ENCODE peak calls at places on chromosomes 6 and 20, in four cellular contexts. H is endothelial cell, X is mucosa of descending colon, J is glutamatergic neuron. P is an unnamed sample.

GRCh38 chr6:42441661-42442081 is 10.1 kb downstream of the TRERF1 start:
- DNase-seq in H (no peak), X (no peak), J (no peak), P (no peak)

GRCh38 chr6:56555438-56555872 is 87.2 kb downstream of the DST start:
- DNase-seq in H (no peak), X (no peak), J (peak), P (peak)

GRCh38 chr6:8082954-8083858 is 19.0 kb upstream of the BLOC1S5 start:
- DNase-seq in H (no peak), X (no peak), J (no peak), P (no peak)

GRCh38 chr20:2815242-2815900 is 584 bp downstream of the C20orf141 start:
- DNase-seq in H (no peak), X (no peak), J (no peak), P (no peak)

GRCh38 chr6:21987501-21987957 is 309.3 kb downstream of the PRL start:
- DNase-seq in H (peak), X (peak), J (no peak), P (peak)

GRCh38 chr6:28929887-28930620 is 6.3 kb upstream of the TRIM27 start:
- DNase-seq in H (no peak), X (no peak), J (no peak), P (no peak)

GRCh38 chr6:55603987-55604386 is 25.0 kb upstream of the HMGCLL1 start:
- DNase-seq in H (no peak), X (no peak), J (no peak), P (no peak)

GRCh38 chr20:8855315-8855714 is 213.6 kb upstream of the PLCB4 start:
- DNase-seq in H (no peak), X (no peak), J (no peak), P (no peak)

GRCh38 chr6:87291879-87292278 is 30.5 kb upstream of the SMIM8 start:
- DNase-seq in H (no peak), X (no peak), J (no peak), P (no peak)

GRCh38 chr6:70469965-70470364 is 56.7 kb downstream of the FAM135A start:
- DNase-seq in H (no peak), X (no peak), J (no peak), P (no peak)

GRCh38 chr20:64058536-64058935 is 4.5 kb upstream of the TCEA2 start:
- DNase-seq in H (no peak), X (no peak), J (no peak), P (no peak)

GRCh38 chr6:25833136-25833535 is 1.3 kb upstream of the SLC17A1 start:
- DNase-seq in H (no peak), X (no peak), J (no peak), P (no peak)

GRCh38 chr6:87059943-87060342 is 35.0 kb downstream of the CGA start:
- DNase-seq in H (no peak), X (no peak), J (no peak), P (no peak)

GRCh38 chr20:1844723-1845523 is 50.3 kb upstream of the SIRPA start:
- DNase-seq in H (no peak), X (no peak), J (no peak), P (no peak)

GRCh38 chr6:48541669-48542068 is 430.7 kb upstream of the PTCHD4 start:
- DNase-seq in H (no peak), X (no peak), J (no peak), P (no peak)

GRCh38 chr20:3041818-3042504 is 1.5 kb upstream of the GNRH2 start:
- DNase-seq in H (no peak), X (no peak), J (no peak), P (no peak)

GRCh38 chr6:64713175-64713574 is 993.9 kb downstream of the EYS start:
- DNase-seq in H (no peak), X (no peak), J (no peak), P (no peak)

GRCh38 chr6:105137388-105137787 is 42.4 kb downstream of the POPDC3 start:
- DNase-seq in H (no peak), X (peak), J (peak), P (peak)

GRCh38 chr20:24164360-24164759 is 175.8 kb upstream of the GGTLC1 start:
- DNase-seq in H (peak), X (no peak), J (peak), P (peak)

GRCh38 chr6:160477901-160478300 is 129.7 kb downstream of the SLC22A3 start:
- DNase-seq in H (no peak), X (no peak), J (no peak), P (no peak)

GRCh38 chr20:10469599-10469998 is 34.5 kb downstream of the SLX4IP start:
- DNase-seq in H (peak), X (no peak), J (no peak), P (peak)

GRCh38 chr20:38658879-38659612 is 57.4 kb downstream of the ARHGAP40 start:
- DNase-seq in H (peak), X (peak), J (peak), P (peak)

GRCh38 chr6:33313709-33314514 is at the start of gene TAPBP:
- DNase-seq in H (peak), X (peak), J (peak), P (peak)

GRCh38 chr6:137870744-137871247 is 3.7 kb downstream of the TNFAIP3 start:
- DNase-seq in H (no peak), X (no peak), J (no peak), P (no peak)

GRCh38 chr20:59404749-59405148 is 104.3 kb downstream of the EDN3 start:
- DNase-seq in H (no peak), X (no peak), J (no peak), P (no peak)

GRCh38 chr20:36832791-36833190 is 43.1 kb upstream of the TLDC2 start:
- DNase-seq in H (no peak), X (no peak), J (no peak), P (no peak)

GRCh38 chr6:141925001-141925400 is 207.7 kb upstream of the GJE1 start:
- DNase-seq in H (no peak), X (no peak), J (no peak), P (no peak)

GRCh38 chr6:116695398-116695797 is 14.4 kb downstream of the KPNA5 start:
- DNase-seq in H (no peak), X (no peak), J (no peak), P (no peak)

GRCh38 chr6:99637629-99638028 is 31.0 kb downstream of the PRDM13 start:
- DNase-seq in H (no peak), X (no peak), J (no peak), P (no peak)

GRCh38 chr20:881051-881820 is 34.9 kb downstream of the ANGPT4 start:
- DNase-seq in H (no peak), X (no peak), J (no peak), P (no peak)

GRCh38 chr6:73452107-73452461 is at the start of gene CGAS:
- DNase-seq in H (no peak), X (peak), J (peak), P (no peak)

GRCh38 chr6:35708585-35708984 is 19.9 kb upstream of the FKBP5 start:
- DNase-seq in H (no peak), X (no peak), J (no peak), P (no peak)

GRCh38 chr6:169452869-169453186 is 199.2 kb upstream of the THBS2 start:
- DNase-seq in H (no peak), X (no peak), J (no peak), P (no peak)
- TF ChIP-seq CTCF in H (no peak), X (no peak), J (no peak), P (no peak)

GRCh38 chr6:9924971-9925370 is 489.9 kb downstream of the TFAP2A start:
- DNase-seq in H (no peak), X (no peak), J (no peak), P (no peak)
- TF ChIP-seq CTCF in H (no peak), X (no peak), J (no peak), P (no peak)

DNA sequence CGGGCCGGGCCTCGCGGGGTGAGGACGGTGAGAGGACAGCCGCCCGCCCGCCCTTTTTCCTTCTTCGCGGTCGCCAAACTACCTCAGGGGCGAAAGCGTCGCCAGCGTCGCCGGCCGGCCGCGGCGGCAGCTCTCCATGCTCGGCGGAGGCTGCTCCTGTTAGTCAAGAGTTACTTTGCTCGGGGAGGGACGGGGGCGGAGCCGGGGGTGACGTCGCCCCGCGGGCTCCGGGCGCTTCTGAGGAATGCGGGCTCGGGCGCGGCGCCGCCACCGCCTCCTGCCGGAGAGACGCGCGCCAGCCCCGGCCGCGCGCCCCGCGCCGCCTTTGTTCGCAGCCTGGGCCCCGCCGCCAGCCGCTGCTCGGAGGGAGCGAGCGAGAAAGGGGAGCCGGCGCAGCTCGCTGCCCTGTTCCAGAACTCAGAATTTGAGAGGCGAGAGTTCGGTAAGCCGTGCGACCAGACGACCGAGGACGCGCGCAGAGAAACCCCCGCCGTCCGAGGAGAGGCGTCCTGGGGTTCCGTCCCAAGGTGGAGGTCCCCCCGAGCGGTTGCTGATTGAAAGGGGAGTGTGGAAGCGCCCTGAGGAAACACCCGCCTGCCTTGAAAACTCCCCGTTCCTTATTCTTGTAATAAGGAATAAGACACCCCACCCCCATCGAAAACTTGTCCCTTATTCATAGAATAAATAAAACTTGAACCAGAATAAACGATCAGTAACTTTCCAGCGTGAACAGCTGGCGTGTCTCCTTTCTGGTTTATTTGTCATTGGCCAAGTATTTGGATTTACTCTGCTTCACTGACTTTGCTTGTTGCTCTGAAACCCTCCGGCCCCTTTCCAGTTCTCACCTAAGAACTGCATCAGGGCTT is at the start of gene PTPRK:
- DNase-seq in H (peak), X (peak), J (peak), P (peak)
- TF ChIP-seq CTCF in H (peak), X (peak), J (peak), P (no peak)

GRCh38 chr20:50672400-50673145 is 18.8 kb downstream of the RIPOR3 start:
- DNase-seq in H (no peak), X (no peak), J (no peak), P (no peak)

GRCh38 chr20:50671626-50672025 is 19.7 kb downstream of the RIPOR3 start:
- DNase-seq in H (no peak), X (no peak), J (no peak), P (no peak)

GRCh38 chr20:50673146-50673830 is 18.1 kb downstream of the RIPOR3 start:
- DNase-seq in H (no peak), X (peak), J (no peak), P (no peak)

GRCh38 chr20:50675671-50676376 is 15.5 kb downstream of the RIPOR3 start:
- DNase-seq in H (no peak), X (no peak), J (no peak), P (no peak)

GRCh38 chr20:50673831-50674825 is 17.2 kb downstream of the RIPOR3 start:
- DNase-seq in H (no peak), X (no peak), J (no peak), P (no peak)
- TF ChIP-seq CTCF in H (no peak), X (no peak), J (no peak), P (no peak)

P was measured in BE2C.